ENCODE peak calls at places on chromosomes 5 and 9, in eight cellular contexts. One of them, this sample, is unnamed.

GRCh38 chr5:10106285-10106684 is 143.4 kb downstream of the ATPSCKMT start:
- DNase-seq in Calu3: no peak
- DNase-seq in uterus: no peak
- DNase-seq in RWPE1: no peak
- DNase-seq in left ventricle myocardium inferior: no peak
- DNase-seq in dorsolateral prefrontal cortex: no peak
- DNase-seq in IMR-90: no peak
- DNase-seq in vagina: no peak
- DNase-seq in this sample: no peak

GRCh38 chr5:135544666-135545045 is 8.9 kb upstream of the NEUROG1 start:
- DNase-seq in Calu3: no peak
- DNase-seq in uterus: no peak
- DNase-seq in RWPE1: no peak
- DNase-seq in left ventricle myocardium inferior: no peak
- DNase-seq in dorsolateral prefrontal cortex: no peak
- DNase-seq in IMR-90: no peak
- DNase-seq in vagina: no peak
- DNase-seq in this sample: no peak

GRCh38 chr5:99589424-99589823 is 660.6 kb upstream of the CHD1 start:
- DNase-seq in Calu3: no peak
- DNase-seq in uterus: no peak
- DNase-seq in RWPE1: no peak
- DNase-seq in left ventricle myocardium inferior: no peak
- DNase-seq in dorsolateral prefrontal cortex: no peak
- DNase-seq in IMR-90: no peak
- DNase-seq in vagina: no peak
- DNase-seq in this sample: no peak

GRCh38 chr5:54986269-54986654 is 869 bp upstream of the ESM1 start:
- DNase-seq in Calu3: no peak
- DNase-seq in uterus: no peak
- DNase-seq in RWPE1: no peak
- DNase-seq in left ventricle myocardium inferior: no peak
- DNase-seq in dorsolateral prefrontal cortex: no peak
- DNase-seq in IMR-90: no peak
- DNase-seq in vagina: no peak
- DNase-seq in this sample: no peak

GRCh38 chr9:129580211-129580915 is 40.5 kb downstream of the C9orf50 start:
- DNase-seq in Calu3: peak
- DNase-seq in uterus: no peak
- DNase-seq in RWPE1: no peak
- DNase-seq in left ventricle myocardium inferior: no peak
- DNase-seq in dorsolateral prefrontal cortex: no peak
- DNase-seq in IMR-90: no peak
- DNase-seq in vagina: no peak
- DNase-seq in this sample: no peak

GRCh38 chr5:73204302-73204701 is 31.3 kb downstream of the TMEM174 start:
- DNase-seq in Calu3: no peak
- DNase-seq in uterus: no peak
- DNase-seq in RWPE1: no peak
- DNase-seq in left ventricle myocardium inferior: no peak
- DNase-seq in dorsolateral prefrontal cortex: no peak
- DNase-seq in IMR-90: no peak
- DNase-seq in vagina: no peak
- DNase-seq in this sample: no peak

GRCh38 chr9:14730367-14730958 is 7.9 kb upstream of the CER1 start:
- DNase-seq in Calu3: no peak
- DNase-seq in uterus: no peak
- DNase-seq in RWPE1: no peak
- DNase-seq in left ventricle myocardium inferior: no peak
- DNase-seq in dorsolateral prefrontal cortex: no peak
- DNase-seq in IMR-90: no peak
- DNase-seq in vagina: no peak
- DNase-seq in this sample: no peak

GRCh38 chr5:172683696-172684464 is 42.8 kb downstream of the NEURL1B start:
- DNase-seq in Calu3: no peak
- DNase-seq in uterus: no peak
- DNase-seq in RWPE1: no peak
- DNase-seq in left ventricle myocardium inferior: no peak
- DNase-seq in dorsolateral prefrontal cortex: no peak
- DNase-seq in IMR-90: no peak
- DNase-seq in vagina: no peak
- DNase-seq in this sample: no peak

GRCh38 chr9:31321686-31322085 is 1062.8 kb upstream of the ACO1 start:
- DNase-seq in Calu3: no peak
- DNase-seq in uterus: no peak
- DNase-seq in RWPE1: no peak
- DNase-seq in left ventricle myocardium inferior: no peak
- DNase-seq in dorsolateral prefrontal cortex: no peak
- DNase-seq in IMR-90: no peak
- DNase-seq in vagina: no peak
- DNase-seq in this sample: no peak

GRCh38 chr5:17727212-17727611 is 93.0 kb downstream of the TAF11L14 start:
- DNase-seq in Calu3: no peak
- DNase-seq in uterus: no peak
- DNase-seq in RWPE1: no peak
- DNase-seq in left ventricle myocardium inferior: no peak
- DNase-seq in dorsolateral prefrontal cortex: no peak
- DNase-seq in IMR-90: no peak
- DNase-seq in vagina: no peak
- DNase-seq in this sample: peak

GRCh38 chr5:33337621-33337960 is 103.2 kb upstream of the TARS1 start:
- DNase-seq in Calu3: no peak
- DNase-seq in uterus: no peak
- DNase-seq in RWPE1: no peak
- DNase-seq in left ventricle myocardium inferior: no peak
- DNase-seq in dorsolateral prefrontal cortex: no peak
- DNase-seq in IMR-90: no peak
- DNase-seq in vagina: no peak
- DNase-seq in this sample: no peak

GRCh38 chr9:98657897-98658296 is 50.8 kb downstream of the GABBR2 start:
- DNase-seq in Calu3: no peak
- DNase-seq in uterus: no peak
- DNase-seq in RWPE1: no peak
- DNase-seq in left ventricle myocardium inferior: no peak
- DNase-seq in dorsolateral prefrontal cortex: no peak
- DNase-seq in IMR-90: peak
- DNase-seq in vagina: no peak
- DNase-seq in this sample: peak

GRCh38 chr9:124742940-124743339 is 28.2 kb downstream of the NR6A1 start:
- DNase-seq in Calu3: no peak
- DNase-seq in uterus: no peak
- DNase-seq in RWPE1: no peak
- DNase-seq in left ventricle myocardium inferior: no peak
- DNase-seq in dorsolateral prefrontal cortex: no peak
- DNase-seq in IMR-90: no peak
- DNase-seq in vagina: no peak
- DNase-seq in this sample: no peak

GRCh38 chr9:88092699-88093359 is 45.4 kb downstream of the SPATA31C2 start:
- DNase-seq in Calu3: no peak
- DNase-seq in uterus: peak
- DNase-seq in RWPE1: no peak
- DNase-seq in left ventricle myocardium inferior: peak
- DNase-seq in dorsolateral prefrontal cortex: no peak
- DNase-seq in IMR-90: peak
- DNase-seq in vagina: no peak
- DNase-seq in this sample: no peak

GRCh38 chr5:11496127-11496719 is 408.0 kb downstream of the CTNND2 start:
- DNase-seq in Calu3: no peak
- DNase-seq in uterus: no peak
- DNase-seq in RWPE1: no peak
- DNase-seq in left ventricle myocardium inferior: no peak
- DNase-seq in dorsolateral prefrontal cortex: no peak
- DNase-seq in IMR-90: no peak
- DNase-seq in vagina: no peak
- DNase-seq in this sample: peak

GRCh38 chr9:104027295-104027694 is 66.8 kb upstream of the SMC2 start:
- DNase-seq in Calu3: no peak
- DNase-seq in uterus: no peak
- DNase-seq in RWPE1: no peak
- DNase-seq in left ventricle myocardium inferior: no peak
- DNase-seq in dorsolateral prefrontal cortex: no peak
- DNase-seq in IMR-90: no peak
- DNase-seq in vagina: no peak
- DNase-seq in this sample: no peak

GRCh38 chr9:87034891-87035290 is 87.6 kb upstream of the GAS1 start:
- DNase-seq in Calu3: no peak
- DNase-seq in uterus: no peak
- DNase-seq in RWPE1: no peak
- DNase-seq in left ventricle myocardium inferior: no peak
- DNase-seq in dorsolateral prefrontal cortex: no peak
- DNase-seq in IMR-90: no peak
- DNase-seq in vagina: no peak
- DNase-seq in this sample: no peak

GRCh38 chr9:83219924-83220438 is 157.0 kb upstream of the RASEF start:
- DNase-seq in Calu3: no peak
- DNase-seq in uterus: no peak
- DNase-seq in RWPE1: no peak
- DNase-seq in left ventricle myocardium inferior: no peak
- DNase-seq in dorsolateral prefrontal cortex: no peak
- DNase-seq in IMR-90: no peak
- DNase-seq in vagina: no peak
- DNase-seq in this sample: peak
- TF ChIP-seq CTCF in Calu3: no peak
- TF ChIP-seq CTCF in uterus: no peak
- TF ChIP-seq CTCF in RWPE1: peak
- TF ChIP-seq CTCF in left ventricle myocardium inferior: no peak
- TF ChIP-seq CTCF in dorsolateral prefrontal cortex: no peak
- TF ChIP-seq CTCF in IMR-90: no peak
- TF ChIP-seq CTCF in vagina: no peak
- TF ChIP-seq CTCF in this sample: no peak

DNA sequence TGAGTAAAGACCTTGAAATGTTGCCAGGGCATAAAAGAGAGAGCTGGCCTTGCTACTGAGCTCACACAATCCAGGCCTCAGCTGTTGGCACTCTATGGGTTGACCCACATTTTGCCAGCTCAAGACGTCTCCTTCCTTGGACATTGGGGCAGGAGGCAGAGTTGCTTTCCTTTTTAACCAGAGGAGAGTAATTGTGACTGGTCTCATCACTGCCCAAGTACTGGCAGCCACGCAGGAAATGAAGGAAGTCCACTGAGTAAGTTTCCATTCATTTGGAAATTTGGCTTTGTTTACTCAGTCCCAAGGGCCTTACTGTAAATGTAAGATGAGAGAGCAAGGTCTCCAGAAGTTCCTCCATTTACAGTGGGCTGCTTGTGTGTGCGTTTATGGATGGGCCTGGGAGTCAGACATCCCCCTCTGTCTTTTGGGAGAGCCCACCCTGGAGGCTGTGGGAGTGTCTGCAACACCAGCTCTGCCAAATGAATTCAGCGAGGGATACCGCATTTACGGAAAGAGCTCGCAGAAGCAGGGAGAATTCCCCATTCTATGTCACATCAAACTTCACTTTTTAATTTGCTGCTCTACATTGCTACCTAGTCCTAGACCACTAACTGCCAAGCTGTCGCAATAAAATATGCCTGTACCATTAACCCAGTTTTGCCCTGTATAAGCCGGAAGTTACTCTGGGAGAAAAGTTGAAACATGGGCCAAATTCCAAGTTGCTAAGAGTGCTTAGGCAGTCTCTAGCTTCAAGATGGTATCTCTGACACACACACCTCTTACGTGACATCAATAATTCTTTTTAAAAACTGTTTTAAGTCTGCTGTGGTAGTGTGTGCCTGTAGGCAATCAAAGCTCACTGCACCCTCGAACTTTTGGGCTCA is 24.5 kb upstream of the PDZD2 start:
- DNase-seq in Calu3: no peak
- DNase-seq in uterus: no peak
- DNase-seq in RWPE1: no peak
- DNase-seq in left ventricle myocardium inferior: no peak
- DNase-seq in dorsolateral prefrontal cortex: no peak
- DNase-seq in IMR-90: no peak
- DNase-seq in vagina: no peak
- DNase-seq in this sample: no peak
- TF ChIP-seq CTCF in Calu3: no peak
- TF ChIP-seq CTCF in uterus: no peak
- TF ChIP-seq CTCF in RWPE1: no peak
- TF ChIP-seq CTCF in left ventricle myocardium inferior: no peak
- TF ChIP-seq CTCF in dorsolateral prefrontal cortex: no peak
- TF ChIP-seq CTCF in IMR-90: no peak
- TF ChIP-seq CTCF in vagina: no peak
- TF ChIP-seq CTCF in this sample: no peak

DNA sequence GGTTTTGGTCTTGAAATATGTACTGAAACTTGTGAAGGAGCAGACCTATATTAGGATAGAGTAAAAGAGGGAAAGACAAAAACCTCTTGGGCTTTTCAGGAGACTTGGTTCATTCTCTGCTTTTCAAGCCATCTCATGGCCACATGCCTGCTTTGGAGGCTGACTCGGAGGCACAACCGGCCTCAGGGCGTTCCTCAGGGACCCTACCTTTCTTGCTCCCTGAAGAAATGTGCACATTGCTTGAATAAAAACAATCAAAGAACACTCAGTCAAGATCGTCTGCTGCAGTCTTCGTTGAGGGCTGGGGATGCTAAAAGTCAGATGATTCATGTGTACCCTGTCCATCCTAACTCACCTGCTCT is 994 bp downstream of the IRGM start:
- DNase-seq in Calu3: no peak
- DNase-seq in uterus: no peak
- DNase-seq in RWPE1: no peak
- DNase-seq in left ventricle myocardium inferior: no peak
- DNase-seq in dorsolateral prefrontal cortex: no peak
- DNase-seq in IMR-90: no peak
- DNase-seq in vagina: no peak
- DNase-seq in this sample: no peak
- TF ChIP-seq CTCF in Calu3: no peak
- TF ChIP-seq CTCF in uterus: no peak
- TF ChIP-seq CTCF in RWPE1: peak
- TF ChIP-seq CTCF in left ventricle myocardium inferior: no peak
- TF ChIP-seq CTCF in dorsolateral prefrontal cortex: no peak
- TF ChIP-seq CTCF in IMR-90: no peak
- TF ChIP-seq CTCF in vagina: no peak
- TF ChIP-seq CTCF in this sample: no peak

GRCh38 chr5:78761831-78762230 is 113.3 kb upstream of the LHFPL2 start:
- DNase-seq in Calu3: no peak
- DNase-seq in uterus: no peak
- DNase-seq in RWPE1: no peak
- DNase-seq in left ventricle myocardium inferior: no peak
- DNase-seq in dorsolateral prefrontal cortex: no peak
- DNase-seq in IMR-90: no peak
- DNase-seq in vagina: peak
- DNase-seq in this sample: no peak

GRCh38 chr5:78758169-78758839 is 109.7 kb upstream of the LHFPL2 start:
- DNase-seq in Calu3: no peak
- DNase-seq in uterus: no peak
- DNase-seq in RWPE1: no peak
- DNase-seq in left ventricle myocardium inferior: no peak
- DNase-seq in dorsolateral prefrontal cortex: no peak
- DNase-seq in IMR-90: peak
- DNase-seq in vagina: no peak
- DNase-seq in this sample: no peak

GRCh38 chr5:78757269-78758053 is 108.9 kb upstream of the LHFPL2 start:
- DNase-seq in Calu3: no peak
- DNase-seq in uterus: no peak
- DNase-seq in RWPE1: no peak
- DNase-seq in left ventricle myocardium inferior: peak
- DNase-seq in dorsolateral prefrontal cortex: no peak
- DNase-seq in IMR-90: peak
- DNase-seq in vagina: peak
- DNase-seq in this sample: no peak

GRCh38 chr5:78763659-78764189 is 115.2 kb upstream of the LHFPL2 start:
- DNase-seq in Calu3: no peak
- DNase-seq in uterus: no peak
- DNase-seq in RWPE1: no peak
- DNase-seq in left ventricle myocardium inferior: no peak
- DNase-seq in dorsolateral prefrontal cortex: no peak
- DNase-seq in IMR-90: no peak
- DNase-seq in vagina: peak
- DNase-seq in this sample: no peak

GRCh38 chr5:78760411-78761169 is 112.0 kb upstream of the LHFPL2 start:
- DNase-seq in Calu3: no peak
- DNase-seq in uterus: no peak
- DNase-seq in RWPE1: no peak
- DNase-seq in left ventricle myocardium inferior: no peak
- DNase-seq in dorsolateral prefrontal cortex: no peak
- DNase-seq in IMR-90: no peak
- DNase-seq in vagina: peak
- DNase-seq in this sample: no peak
- TF ChIP-seq CTCF in Calu3: peak
- TF ChIP-seq CTCF in uterus: no peak
- TF ChIP-seq CTCF in RWPE1: no peak
- TF ChIP-seq CTCF in left ventricle myocardium inferior: peak
- TF ChIP-seq CTCF in dorsolateral prefrontal cortex: no peak
- TF ChIP-seq CTCF in IMR-90: peak
- TF ChIP-seq CTCF in vagina: no peak
- TF ChIP-seq CTCF in this sample: peak